ENCODE peak calls at places on chromosomes 5 and 9, in ten cellular contexts. Q is stomach; H is transverse colon; M is A673; V is body of pancreas; S is aorta; E is cardiac muscle cell; X is CD4-positive, CD25-positive, alpha-beta regulatory T cell; K is gastrocnemius medialis; A is osteoblast. R is an unnamed sample.

GRCh38 chr9:76634356-76635054 is 129.7 kb upstream of the PCA3 start:
- DNase-seq in K (no peak), M (no peak), A (no peak), E (peak; percentile 11), S (no peak), X (no peak), Q (no peak), V (no peak), H (no peak), R (no peak)

GRCh38 chr9:113957778-113958430 is 81.8 kb downstream of the ZNF618 start:
- DNase-seq in V (no peak), A (peak; percentile 94), H (peak; percentile 27), X (no peak), E (no peak), K (no peak), S (no peak), M (peak; percentile 89), Q (no peak), R (no peak)

GRCh38 chr5:61055434-61056006 is 106.7 kb downstream of the SMIM15 start:
- DNase-seq in K (no peak), S (no peak), E (peak; percentile 47), A (no peak), Q (no peak), V (no peak), X (peak; percentile 31), M (peak; percentile 75), H (no peak), R (no peak)

GRCh38 chr5:136699661-136700060 is 334.3 kb upstream of the TRPC7 start:
- DNase-seq in M (no peak), S (no peak), H (no peak), A (no peak), E (no peak), K (no peak), V (no peak), X (no peak), Q (no peak), R (peak; percentile 6)

GRCh38 chr9:98632839-98633238 is 75.9 kb downstream of the GABBR2 start:
- DNase-seq in A (no peak), V (no peak), E (no peak), K (no peak), X (no peak), M (no peak), H (no peak), S (no peak), Q (no peak), R (no peak)

GRCh38 chr9:76697110-76697509 is 67.1 kb upstream of the PCA3 start:
- DNase-seq in V (no peak), E (no peak), H (no peak), X (no peak), A (no peak), M (no peak), K (no peak), S (no peak), Q (no peak), R (no peak)

GRCh38 chr9:91391426-91392217 is 29.9 kb upstream of the AUH start:
- DNase-seq in M (no peak), H (no peak), X (no peak), K (no peak), Q (peak; percentile 57), A (no peak), V (no peak), E (no peak), S (no peak), R (no peak)

GRCh38 chr5:181181650-181182565 is 23.1 kb downstream of the TRIM7 start:
- DNase-seq in E (peak; percentile 83), S (peak; percentile 78), M (peak; percentile 57), H (peak; percentile 79), A (peak; percentile 90), K (peak; percentile 70), Q (peak; percentile 82), X (peak; percentile 73), V (peak; percentile 80), R (peak; percentile 68)

DNA sequence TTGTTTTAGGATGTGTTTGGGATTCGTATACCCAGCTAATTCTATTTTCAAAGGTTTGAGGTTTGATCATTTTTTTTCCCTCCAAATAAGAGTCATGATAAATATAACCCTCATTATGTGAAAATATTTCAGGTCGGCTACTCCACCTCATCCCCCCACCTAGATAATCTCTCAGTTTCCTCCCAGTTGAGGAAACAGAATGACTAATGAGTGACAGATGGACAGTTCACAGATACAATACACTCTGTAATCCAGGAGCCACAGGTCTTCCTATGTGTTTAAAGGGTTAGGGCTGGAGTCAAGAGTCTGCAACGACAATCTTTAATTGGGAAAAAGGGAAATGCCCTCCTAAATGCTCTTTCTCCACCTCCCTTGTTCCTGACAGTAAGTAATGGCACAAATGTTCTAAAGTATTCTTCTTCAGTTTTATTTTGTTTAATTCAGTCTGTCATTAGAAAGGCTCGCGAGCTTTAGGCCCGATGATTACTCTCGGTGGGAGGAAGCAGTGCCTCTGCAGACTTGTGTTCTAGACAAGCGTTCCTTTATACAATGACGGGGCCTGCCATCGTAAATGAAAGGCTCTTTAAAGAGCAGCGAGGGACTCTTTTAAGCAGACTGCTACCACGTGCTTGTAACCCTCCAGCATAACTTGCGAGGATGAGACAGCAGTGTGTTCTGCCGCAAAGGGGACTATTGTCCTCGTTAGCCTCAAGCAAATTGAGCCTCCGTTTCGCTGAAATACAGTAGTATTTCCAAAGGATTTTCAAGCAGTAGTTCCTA is 69.0 kb downstream of the MEF2C start:
- DNase-seq in E (no peak), A (no peak), X (no peak), Q (no peak), K (no peak), H (no peak), S (no peak), V (no peak), M (no peak), R (no peak)
- H3K4me1 ChIP-seq in E (peaks cover 30% of the 10 kb centered on the region), A (no peaks in the 10 kb centered on the region), X (no peaks in the 10 kb centered on the region), Q (no peaks in the 10 kb centered on the region), K (peaks cover 68% of the 10 kb centered on the region), H (no peaks in the 10 kb centered on the region), S (peaks cover 1% of the 10 kb centered on the region), V (no peaks in the 10 kb centered on the region), M (no peaks in the 10 kb centered on the region), R (no peaks in the 10 kb centered on the region)

DNA sequence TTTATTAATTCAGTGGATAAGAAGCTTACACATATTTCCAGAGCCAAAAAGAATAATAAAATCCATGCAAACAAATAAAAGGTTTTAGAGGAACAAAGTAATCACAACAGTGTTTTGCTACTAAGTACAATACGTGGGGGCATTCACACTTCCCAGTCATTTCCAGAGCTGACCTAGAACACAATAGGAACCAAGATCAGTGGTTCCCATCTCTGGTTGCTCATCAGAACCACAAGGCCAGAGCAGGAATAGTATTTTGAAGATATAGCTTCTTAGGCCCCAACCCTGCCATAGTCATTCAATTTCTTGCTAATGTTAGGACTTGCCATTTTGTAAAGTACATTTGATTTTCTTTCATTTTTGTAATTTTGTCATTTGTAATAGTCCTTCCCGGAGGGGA is 215.4 kb downstream of the NR3C1 start:
- DNase-seq in S (no peak), V (no peak), X (no peak), A (no peak), K (no peak), M (no peak), Q (no peak), H (no peak), E (no peak), R (no peak)
- H3K9me3 ChIP-seq in S (no peaks in the 10 kb centered on the region), V (no peaks in the 10 kb centered on the region), X (no peaks in the 10 kb centered on the region), A (no peaks in the 10 kb centered on the region), K (no peaks in the 10 kb centered on the region), M (no peaks in the 10 kb centered on the region), Q (peaks cover 8% of the 10 kb centered on the region), H (peaks cover 3% of the 10 kb centered on the region), E (no peaks in the 10 kb centered on the region), R (peaks cover 7% of the 10 kb centered on the region)

GRCh38 chr5:150153957-150154617 is 1.6 kb downstream of the PDGFRB start:
- DNase-seq in S (peak; percentile 66), H (no peak), V (no peak), A (no peak), Q (no peak), K (no peak), E (no peak), X (no peak), M (peak; percentile 50), R (peak; percentile 1)

GRCh38 chr5:150155258-150156032 is at the start of gene PDGFRB:
- DNase-seq in E (peak; percentile 58), K (peak; percentile 84), M (peak; percentile 90), A (peak; percentile 98), S (peak; percentile 95), V (peak; percentile 57), H (peak; percentile 82), X (no peak), Q (peak; percentile 55), R (peak; percentile 88)

GRCh38 chr5:150154618-150155134 is 969 bp downstream of the PDGFRB start:
- DNase-seq in X (no peak), H (no peak), K (no peak), S (no peak), A (no peak), E (no peak), M (peak; percentile 53), Q (no peak), V (no peak), R (no peak)

GRCh38 chr5:150152636-150153462 is 2.8 kb downstream of the PDGFRB start:
- DNase-seq in A (no peak), S (no peak), V (no peak), M (no peak), E (no peak), K (no peak), Q (no peak), H (no peak), X (no peak), R (no peak)

GRCh38 chr5:150153483-150153882 is 2.2 kb downstream of the PDGFRB start:
- DNase-seq in V (no peak), H (no peak), S (no peak), A (no peak), E (no peak), M (no peak), X (no peak), Q (no peak), K (no peak), R (no peak)
- H3K4me3 ChIP-seq in V (no peak overlapping the region), H (peak overlapping the region; percentile 40), S (peak overlapping the region; percentile 98), A (peak overlapping the region; percentile 93), E (no peak overlapping the region), M (no peak overlapping the region), X (no peak overlapping the region), Q (peak overlapping the region; percentile 45), K (peak overlapping the region; percentile 61), R (peak overlapping the region; percentile 45)

GRCh38 chr5:59325070-59325469 is 568.5 kb downstream of the PDE4D start:
- DNase-seq in V (no peak), X (no peak), S (no peak), H (no peak), A (no peak), Q (no peak), K (no peak), M (no peak), E (no peak), R (no peak)

GRCh38 chr5:59322887-59323286 is 570.6 kb downstream of the PDE4D start:
- DNase-seq in X (no peak), K (no peak), E (no peak), V (no peak), M (no peak), S (no peak), A (no peak), Q (no peak), H (no peak), R (no peak)

GRCh38 chr5:59330680-59331079 is 562.8 kb downstream of the PDE4D start:
- DNase-seq in A (no peak), S (no peak), E (no peak), M (no peak), V (no peak), X (no peak), Q (no peak), H (no peak), K (no peak), R (no peak)

GRCh38 chr5:59328801-59329296 is 564.7 kb downstream of the PDE4D start:
- DNase-seq in H (no peak), V (no peak), A (no peak), K (no peak), E (peak; percentile 28), X (no peak), Q (no peak), M (peak; percentile 3), S (no peak), R (no peak)

GRCh38 chr5:59326551-59326950 is 567.0 kb downstream of the PDE4D start:
- DNase-seq in A (no peak), V (no peak), K (no peak), X (no peak), E (no peak), S (no peak), H (no peak), M (no peak), Q (no peak), R (no peak)
- H3K4me1 ChIP-seq in A (no peaks in the 10 kb centered on the region), V (no peaks in the 10 kb centered on the region), K (peaks cover 67% of the 10 kb centered on the region), X (no peaks in the 10 kb centered on the region), E (peaks cover 38% of the 10 kb centered on the region), S (no peaks in the 10 kb centered on the region), H (peaks cover 14% of the 10 kb centered on the region), M (no peaks in the 10 kb centered on the region), Q (peaks cover 7% of the 10 kb centered on the region), R (peaks cover 10% of the 10 kb centered on the region)